ENCODE peak calls at places on chromosome 21, in four cellular contexts. Z, B, C and K are unnamed samples.

GRCh38 chr21:24310780-24311179 is 1296.5 kb downstream of the MRPL39 start:
- DNase-seq in Z (no peak), C (no peak), B (no peak), K (no peak)

GRCh38 chr21:31262728-31263127 is 81.3 kb downstream of the TIAM1 start:
- DNase-seq in B (no peak), Z (no peak), C (no peak), K (no peak)

GRCh38 chr21:18403685-18404084 is at the start of gene TMPRSS15:
- DNase-seq in C (no peak), B (no peak), Z (no peak), K (no peak)

GRCh38 chr21:46554431-46555224 is 50.3 kb downstream of the S100B start:
- DNase-seq in C (no peak), Z (no peak), B (no peak), K (no peak)

GRCh38 chr21:16532841-16533240 is 803.1 kb downstream of the USP25 start:
- DNase-seq in C (no peak), Z (no peak), B (no peak), K (no peak)

GRCh38 chr21:26124421-26124833 is 46.1 kb downstream of the APP start:
- DNase-seq in Z (no peak), C (no peak), B (no peak), K (no peak)

GRCh38 chr21:21612446-21612845 is 614.2 kb downstream of the NCAM2 start:
- DNase-seq in Z (no peak), B (no peak), C (no peak), K (no peak)

GRCh38 chr21:46599251-46599572 is 5.7 kb downstream of the S100B start:
- DNase-seq in Z (peak; percentile 67), C (no peak), B (no peak), K (no peak)

GRCh38 chr21:26061437-26061836 is 109.1 kb downstream of the APP start:
- DNase-seq in Z (no peak), B (peak; percentile 40), C (no peak), K (no peak)

GRCh38 chr21:45385549-45386050 is 19.4 kb upstream of the COL18A1 start:
- DNase-seq in Z (no peak), C (no peak), B (no peak), K (no peak)

GRCh38 chr21:32021319-32022027 is 148.7 kb downstream of the HUNK start:
- DNase-seq in B (no peak), Z (no peak), C (no peak), K (no peak)

GRCh38 chr21:39984613-39985012 is 117.4 kb downstream of the PCP4 start:
- DNase-seq in B (no peak), C (no peak), Z (no peak), K (no peak)

GRCh38 chr21:31012133-31013089 is 25.9 kb downstream of the KRTAP19-8 start:
- DNase-seq in B (no peak), C (no peak), Z (no peak), K (peak; percentile 15)

GRCh38 chr21:16588433-16588860 is 858.7 kb downstream of the USP25 start:
- DNase-seq in C (no peak), Z (no peak), B (no peak), K (no peak)

GRCh38 chr21:15732290-15732995 is 2.7 kb downstream of the USP25 start:
- DNase-seq in Z (peak; percentile 61), C (peak; percentile 21), B (peak; percentile 20), K (peak; percentile 57)

GRCh38 chr21:27269646-27270045 is 302.8 kb upstream of the ADAMTS5 start:
- DNase-seq in Z (no peak), B (peak; percentile 51), C (no peak), K (no peak)

GRCh38 chr21:43985690-43986251 is 26.3 kb upstream of the TRAPPC10 start:
- DNase-seq in C (no peak), B (no peak), Z (peak; percentile 21), K (no peak)

GRCh38 chr21:38661296-38662223 is 144.2 kb upstream of the ETS2 start:
- DNase-seq in C (no peak), B (peak; percentile 17), Z (no peak), K (no peak)
- TF ChIP-seq SPI1 in C (no peak), B (no peak), Z (no peak), K (no peak)

GRCh38 chr21:36965720-36966065 is 776 bp downstream of the HLCS start:
- DNase-seq in Z (no peak), C (no peak), B (no peak), K (no peak)

GRCh38 chr21:36964832-36965719 is 1.4 kb downstream of the HLCS start:
- DNase-seq in Z (peak; percentile 64), B (no peak), C (no peak), K (no peak)

GRCh38 chr21:36966066-36966845 is at the start of gene HLCS:
- DNase-seq in C (peak; percentile 76), B (peak; percentile 36), Z (peak; percentile 90), K (no peak)

GRCh38 chr21:36968414-36968813 is 1.9 kb upstream of the HLCS start:
- DNase-seq in C (no peak), Z (no peak), B (no peak), K (no peak)

GRCh38 chr21:36966846-36967657 is 583 bp upstream of the HLCS start:
- DNase-seq in Z (peak; percentile 31), B (no peak), C (no peak), K (no peak)
- TF ChIP-seq SPI1 in Z (no peak), B (no peak), C (no peak), K (no peak)

GRCh38 chr21:34881894-34882371 is 167.2 kb downstream of the RUNX1 start:
- DNase-seq in C (no peak), B (no peak), Z (no peak), K (no peak)
- TF ChIP-seq SPI1 in C (no peak), B (no peak), Z (no peak), K (no peak)

GRCh38 chr21:41373253-41373652 is 11.4 kb downstream of the MX2 start:
- DNase-seq in Z (no peak), B (no peak), C (no peak), K (no peak)
- TF ChIP-seq SPI1 in Z (no peak), B (no peak), C (no peak), K (no peak)

GRCh38 chr21:42614811-42615342 is 38.5 kb upstream of the PDE9A start:
- DNase-seq in B (peak; percentile 58), C (no peak), Z (peak; percentile 16), K (no peak)
- TF ChIP-seq SPI1 in B (no peak), C (no peak), Z (no peak), K (no peak)

GRCh38 chr21:28699186-28699585 is 293.5 kb downstream of the LTN1 start:
- DNase-seq in C (no peak), Z (no peak), B (no peak), K (no peak)

GRCh38 chr21:28704746-28705145 is 287.9 kb downstream of the LTN1 start:
- DNase-seq in Z (no peak), B (no peak), C (no peak), K (no peak)

GRCh38 chr21:28705616-28706015 is 287.1 kb downstream of the LTN1 start:
- DNase-seq in C (no peak), B (no peak), Z (no peak), K (no peak)

GRCh38 chr21:28699591-28700259 is 293.0 kb downstream of the LTN1 start:
- DNase-seq in C (no peak), B (peak; percentile 28), Z (no peak), K (no peak)
- TF ChIP-seq SPI1 in C (no peak), B (peak; percentile 46), Z (no peak), K (no peak)